ENCODE peak calls at places on chromosomes 12 and 14, in four cellular contexts. One of them, this sample, is unnamed.

GRCh38 chr12:45112306-45112705 is 61.4 kb upstream of the DBX2 start:
- DNase-seq in fibroblast of lung: no peak
- DNase-seq in testis: no peak
- DNase-seq in neural progenitor cell: no peak
- DNase-seq in this sample: no peak

GRCh38 chr12:82124711-82125110 is 233.5 kb downstream of the CCDC59 start:
- DNase-seq in fibroblast of lung: peak; percentile 70
- DNase-seq in testis: no peak
- DNase-seq in neural progenitor cell: no peak
- DNase-seq in this sample: no peak

GRCh38 chr14:34356267-34356660 is 105.8 kb downstream of the SPTSSA start:
- DNase-seq in fibroblast of lung: peak; percentile 24
- DNase-seq in testis: no peak
- DNase-seq in neural progenitor cell: no peak
- DNase-seq in this sample: no peak

GRCh38 chr14:106844608-106845285 is 1318.4 kb downstream of the TMEM121 start:
- DNase-seq in fibroblast of lung: no peak
- DNase-seq in testis: peak; percentile 84
- DNase-seq in neural progenitor cell: no peak
- DNase-seq in this sample: peak; percentile 54

GRCh38 chr14:100573009-100573756 is 14.0 kb downstream of the BEGAIN start:
- DNase-seq in fibroblast of lung: no peak
- DNase-seq in testis: no peak
- DNase-seq in neural progenitor cell: peak; percentile 55
- DNase-seq in this sample: no peak

GRCh38 chr14:105484069-105484996 is 2.4 kb upstream of the CRIP1 start:
- DNase-seq in fibroblast of lung: peak; percentile 27
- DNase-seq in testis: no peak
- DNase-seq in neural progenitor cell: peak; percentile 45
- DNase-seq in this sample: peak; percentile 66

GRCh38 chr12:685388-685787 is 22.1 kb upstream of the NINJ2 start:
- DNase-seq in fibroblast of lung: peak; percentile 70
- DNase-seq in testis: peak; percentile 45
- DNase-seq in neural progenitor cell: no peak
- DNase-seq in this sample: peak; percentile 70

GRCh38 chr12:30753233-30753632 is 1.5 kb downstream of the CAPRIN2 start:
- DNase-seq in fibroblast of lung: peak; percentile 56
- DNase-seq in testis: no peak
- DNase-seq in neural progenitor cell: peak; percentile 60
- DNase-seq in this sample: no peak

GRCh38 chr12:40175489-40175888 is 49.3 kb upstream of the LRRK2 start:
- DNase-seq in fibroblast of lung: no peak
- DNase-seq in testis: no peak
- DNase-seq in neural progenitor cell: no peak
- DNase-seq in this sample: no peak

GRCh38 chr12:117686911-117687377 is 281.8 kb downstream of the KSR2 start:
- DNase-seq in fibroblast of lung: peak; percentile 91
- DNase-seq in testis: no peak
- DNase-seq in neural progenitor cell: no peak
- DNase-seq in this sample: no peak

GRCh38 chr14:59154383-59154782 is 34.1 kb upstream of the DAAM1 start:
- DNase-seq in fibroblast of lung: no peak
- DNase-seq in testis: no peak
- DNase-seq in neural progenitor cell: no peak
- DNase-seq in this sample: no peak

GRCh38 chr14:41899416-41899815 is 292.7 kb downstream of the LRFN5 start:
- DNase-seq in fibroblast of lung: peak; percentile 23
- DNase-seq in testis: no peak
- DNase-seq in neural progenitor cell: no peak
- DNase-seq in this sample: no peak

GRCh38 chr14:101475468-101476257 is 85.6 kb upstream of the DIO3 start:
- DNase-seq in fibroblast of lung: peak; percentile 74
- DNase-seq in testis: peak; percentile 61
- DNase-seq in neural progenitor cell: no peak
- DNase-seq in this sample: no peak

GRCh38 chr14:58121530-58122186 is 30.4 kb downstream of the ARMH4 start:
- DNase-seq in fibroblast of lung: no peak
- DNase-seq in testis: no peak
- DNase-seq in neural progenitor cell: no peak
- DNase-seq in this sample: no peak

GRCh38 chr14:30034049-30034635 is 106.5 kb upstream of the PRKD1 start:
- DNase-seq in fibroblast of lung: peak; percentile 29
- DNase-seq in testis: no peak
- DNase-seq in neural progenitor cell: peak; percentile 30
- DNase-seq in this sample: no peak

GRCh38 chr14:64423987-64424386 is 35.8 kb downstream of the MTHFD1 start:
- DNase-seq in fibroblast of lung: peak; percentile 88
- DNase-seq in testis: no peak
- DNase-seq in neural progenitor cell: no peak
- DNase-seq in this sample: no peak

GRCh38 chr12:10559241-10559640 is 53.6 kb downstream of the EIF2S3B start:
- DNase-seq in fibroblast of lung: no peak
- DNase-seq in testis: no peak
- DNase-seq in neural progenitor cell: no peak
- DNase-seq in this sample: no peak

GRCh38 chr12:103626498-103626897 is 39.4 kb downstream of the STAB2 start:
- DNase-seq in fibroblast of lung: no peak
- DNase-seq in testis: peak; percentile 77
- DNase-seq in neural progenitor cell: peak; percentile 62
- DNase-seq in this sample: no peak

GRCh38 chr12:44015333-44015941 is 179.6 kb downstream of the TMEM117 start:
- DNase-seq in fibroblast of lung: peak; percentile 52
- DNase-seq in testis: no peak
- DNase-seq in neural progenitor cell: peak; percentile 65
- DNase-seq in this sample: no peak

GRCh38 chr12:58877243-58877743 is 43.0 kb downstream of the LRIG3 start:
- DNase-seq in fibroblast of lung: peak; percentile 100
- DNase-seq in testis: no peak
- DNase-seq in neural progenitor cell: no peak
- DNase-seq in this sample: no peak

GRCh38 chr12:118874698-118875548 is 106.4 kb upstream of the SRRM4 start:
- DNase-seq in fibroblast of lung: no peak
- DNase-seq in testis: peak; percentile 15
- DNase-seq in neural progenitor cell: peak; percentile 85
- DNase-seq in this sample: no peak

GRCh38 chr12:103197725-103198388 is 240.4 kb downstream of the ASCL1 start:
- DNase-seq in fibroblast of lung: no peak
- DNase-seq in testis: no peak
- DNase-seq in neural progenitor cell: no peak
- DNase-seq in this sample: no peak

GRCh38 chr14:59265808-59266207 is 77.3 kb downstream of the DAAM1 start:
- DNase-seq in fibroblast of lung: no peak
- DNase-seq in testis: no peak
- DNase-seq in neural progenitor cell: no peak
- DNase-seq in this sample: no peak

GRCh38 chr12:27331299-27331926 is 1.2 kb upstream of the BMAL2 start:
- DNase-seq in fibroblast of lung: peak; percentile 97
- DNase-seq in testis: no peak
- DNase-seq in neural progenitor cell: no peak
- DNase-seq in this sample: no peak

GRCh38 chr12:129903092-129903945 is 506 bp downstream of the TMEM132D start:
- DNase-seq in fibroblast of lung: peak; percentile 28
- DNase-seq in testis: no peak
- DNase-seq in neural progenitor cell: peak; percentile 57
- DNase-seq in this sample: no peak

GRCh38 chr14:45051180-45051579 is 32.7 kb upstream of the PRPF39 start:
- DNase-seq in fibroblast of lung: no peak
- DNase-seq in testis: no peak
- DNase-seq in neural progenitor cell: no peak
- DNase-seq in this sample: no peak

GRCh38 chr12:76782440-76782996 is 18.6 kb downstream of the ZDHHC17 start:
- DNase-seq in fibroblast of lung: no peak
- DNase-seq in testis: no peak
- DNase-seq in neural progenitor cell: no peak
- DNase-seq in this sample: no peak

GRCh38 chr12:114245555-114245954 is 160.4 kb downstream of the TBX5 start:
- DNase-seq in fibroblast of lung: no peak
- DNase-seq in testis: no peak
- DNase-seq in neural progenitor cell: peak; percentile 45
- DNase-seq in this sample: no peak

GRCh38 chr12:3962661-3963483 is 89.7 kb upstream of the PARP11 start:
- DNase-seq in fibroblast of lung: no peak
- DNase-seq in testis: peak; percentile 35
- DNase-seq in neural progenitor cell: no peak
- DNase-seq in this sample: peak; percentile 84

GRCh38 chr14:99327458-99328250 is 55.7 kb upstream of the BCL11B start:
- DNase-seq in fibroblast of lung: no peak
- DNase-seq in testis: no peak
- DNase-seq in neural progenitor cell: no peak
- DNase-seq in this sample: no peak

DNA sequence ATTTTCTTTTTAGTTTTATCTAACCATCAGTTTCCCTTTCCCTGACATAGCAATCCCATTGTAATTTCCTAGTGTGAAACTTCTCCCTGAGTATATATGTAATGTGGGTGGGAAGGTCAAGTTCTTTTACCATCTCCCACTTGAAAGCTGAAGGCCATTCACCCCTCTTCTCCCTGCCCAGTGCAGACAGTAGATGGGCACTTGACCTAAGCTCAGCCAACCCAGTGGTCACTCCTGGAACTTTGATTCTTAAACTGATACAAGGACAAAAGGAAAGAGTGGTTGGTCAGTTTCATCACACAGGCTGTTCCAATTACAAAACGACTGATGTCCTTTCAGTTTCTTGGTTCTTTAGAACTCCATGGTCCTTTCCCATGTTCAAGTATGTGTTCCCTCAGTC is 8.4 kb upstream of the APOLD1 start:
- DNase-seq in fibroblast of lung: no peak
- DNase-seq in testis: no peak
- DNase-seq in neural progenitor cell: no peak
- DNase-seq in this sample: no peak
- TF ChIP-seq CTCF in fibroblast of lung: no peak
- TF ChIP-seq CTCF in testis: no peak
- TF ChIP-seq CTCF in neural progenitor cell: no peak
- TF ChIP-seq CTCF in this sample: no peak

DNA sequence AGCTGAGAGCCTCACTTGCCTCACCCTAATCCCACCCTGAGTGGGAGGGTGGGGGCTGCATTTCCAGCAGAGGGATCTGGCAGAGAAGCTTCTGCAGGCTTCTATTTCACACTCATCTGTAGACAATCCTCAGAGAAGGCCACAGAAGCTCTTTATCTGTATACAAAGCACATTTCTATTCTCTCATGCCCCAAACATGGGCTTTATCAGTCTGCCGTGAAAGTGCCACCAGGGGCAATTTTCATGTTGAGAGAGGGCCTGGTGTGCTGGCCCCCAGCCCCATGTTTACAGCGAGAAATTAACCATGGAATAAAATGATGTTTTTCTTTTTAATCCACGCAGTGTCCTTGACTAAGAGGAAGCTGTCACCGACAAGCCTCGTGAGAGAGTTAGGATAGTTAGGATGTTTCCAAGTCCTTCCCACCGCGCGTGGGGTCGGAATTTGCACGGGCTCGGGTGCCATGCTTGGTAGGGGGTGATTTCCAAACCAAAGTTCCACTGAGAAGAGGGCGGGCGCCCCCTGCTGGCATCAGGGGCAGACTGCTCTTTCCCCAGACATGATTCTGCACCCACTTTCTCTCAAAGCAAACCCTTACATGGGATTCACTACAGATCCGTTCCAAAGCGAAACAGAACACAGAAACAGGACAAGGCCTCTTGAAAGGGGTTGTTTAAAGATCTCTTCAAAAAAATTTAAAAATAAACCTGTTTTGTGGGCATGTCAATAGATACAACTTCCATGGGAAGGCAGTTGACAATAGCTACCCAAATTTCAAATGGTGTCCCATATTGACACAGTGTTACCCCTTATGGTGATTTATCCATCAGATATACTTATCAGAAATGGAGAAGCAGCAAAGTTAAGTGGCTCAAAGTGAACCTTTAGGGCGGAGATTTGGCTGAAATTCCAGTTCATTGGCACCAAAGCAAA is 19.4 kb downstream of the BDKRB1 start:
- DNase-seq in fibroblast of lung: peak; percentile 68
- DNase-seq in testis: peak; percentile 85
- DNase-seq in neural progenitor cell: peak; percentile 87
- DNase-seq in this sample: peak; percentile 63
- H3K27ac ChIP-seq in fibroblast of lung: peak overlapping the region; percentile 68
- H3K27ac ChIP-seq in testis: no peak overlapping the region
- H3K27ac ChIP-seq in neural progenitor cell: no peak overlapping the region
- H3K27ac ChIP-seq in this sample: no peak overlapping the region

GRCh38 chr12:34597548-34598351 is 575.5 kb downstream of the ALG10 start:
- DNase-seq in fibroblast of lung: no peak
- DNase-seq in testis: no peak
- DNase-seq in neural progenitor cell: no peak
- DNase-seq in this sample: no peak

GRCh38 chr12:34598851-34599529 is 576.7 kb downstream of the ALG10 start:
- DNase-seq in fibroblast of lung: no peak
- DNase-seq in testis: no peak
- DNase-seq in neural progenitor cell: no peak
- DNase-seq in this sample: no peak

GRCh38 chr12:34599530-34600513 is 577.5 kb downstream of the ALG10 start:
- DNase-seq in fibroblast of lung: no peak
- DNase-seq in testis: no peak
- DNase-seq in neural progenitor cell: no peak
- DNase-seq in this sample: no peak

GRCh38 chr12:34595749-34596733 is 573.7 kb downstream of the ALG10 start:
- DNase-seq in fibroblast of lung: no peak
- DNase-seq in testis: no peak
- DNase-seq in neural progenitor cell: no peak
- DNase-seq in this sample: no peak

DNA sequence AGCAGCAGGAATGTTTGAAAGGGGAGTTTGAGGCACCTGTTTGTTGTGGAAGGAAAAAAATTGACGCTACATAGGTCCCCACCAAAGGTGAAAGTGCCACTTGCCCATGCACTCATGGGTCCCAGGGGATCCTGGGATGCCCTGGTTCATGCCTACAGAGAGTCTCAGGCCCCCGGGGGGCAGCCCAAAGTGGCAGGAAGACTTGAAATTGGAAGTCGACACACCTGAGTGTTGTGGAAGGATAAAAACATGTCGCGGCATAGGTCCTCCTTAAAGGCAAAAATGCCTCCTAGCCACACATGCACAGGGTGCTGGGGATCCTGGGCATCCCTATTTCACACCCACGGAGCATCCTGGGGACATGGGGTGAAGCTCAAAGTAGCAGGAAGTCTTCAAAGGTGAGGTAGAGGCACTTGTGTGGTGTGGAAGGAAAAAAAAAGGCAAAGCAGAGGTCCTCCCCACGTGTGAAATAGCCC is 576.1 kb downstream of the ALG10 start:
- DNase-seq in fibroblast of lung: no peak
- DNase-seq in testis: no peak
- DNase-seq in neural progenitor cell: no peak
- DNase-seq in this sample: no peak
- H3K9me3 ChIP-seq in fibroblast of lung: no peaks in the 10 kb centered on the region
- H3K9me3 ChIP-seq in testis: no peaks in the 10 kb centered on the region
- H3K9me3 ChIP-seq in neural progenitor cell: peaks cover 21% of the 10 kb centered on the region
- H3K9me3 ChIP-seq in this sample: peaks cover 78% of the 10 kb centered on the region

GRCh38 chr14:50396636-50397460 is at the start of gene CDKL1:
- DNase-seq in fibroblast of lung: peak; percentile 80
- DNase-seq in testis: peak; percentile 62
- DNase-seq in neural progenitor cell: peak; percentile 86
- DNase-seq in this sample: peak; percentile 36
- TF ChIP-seq CTCF in fibroblast of lung: no peak
- TF ChIP-seq CTCF in testis: no peak
- TF ChIP-seq CTCF in neural progenitor cell: no peak
- TF ChIP-seq CTCF in this sample: no peak

GRCh38 chr12:121798807-121799174 is 5.0 kb upstream of the SETD1B start:
- DNase-seq in fibroblast of lung: no peak
- DNase-seq in testis: no peak
- DNase-seq in neural progenitor cell: no peak
- DNase-seq in this sample: no peak
- H3K27ac ChIP-seq in fibroblast of lung: peak overlapping the region; percentile 87
- H3K27ac ChIP-seq in testis: peak overlapping the region; percentile 99
- H3K27ac ChIP-seq in neural progenitor cell: no peak overlapping the region
- H3K27ac ChIP-seq in this sample: peak overlapping the region; percentile 88

This sample was measured in CD4-positive, alpha-beta T cell.